ENCODE peak calls at places on chromosomes 4 and X, in four cellular contexts. I is psoas muscle, A is cardiac muscle cell, V is upper lobe of right lung. X is an unnamed sample.
A peak's percentile ranks its signal among the peaks of the same experiment; 100 is the strongest.

GRCh38 chrX:130024127-130024526 is 41.7 kb downstream of the BCORL1 start:
- DNase-seq in V (peak; percentile 86), I (peak; percentile 73), A (peak; percentile 55), X (peak; percentile 59)

GRCh38 chr4:30722916-30723270 is 2.7 kb downstream of the PCDH7 start:
- DNase-seq in I (peak; percentile 13), A (peak; percentile 48), V (no peak), X (no peak)

GRCh38 chr4:15164571-15164970 is 162.3 kb downstream of the CPEB2 start:
- DNase-seq in I (no peak), V (no peak), A (no peak), X (no peak)

GRCh38 chr4:81214518-81215218 is 354 bp downstream of the PRKG2 start:
- DNase-seq in A (peak; percentile 56), I (no peak), V (peak; percentile 70), X (no peak)

GRCh38 chr4:154124539-154125255 is 335.8 kb upstream of the SFRP2 start:
- DNase-seq in A (no peak), V (no peak), I (no peak), X (no peak)

GRCh38 chrX:73913580-73913979 is 350.6 kb downstream of the CHIC1 start:
- DNase-seq in A (no peak), I (no peak), V (no peak), X (peak; percentile 4)

GRCh38 chr4:28357985-28358384 is 1497.3 kb downstream of the STIM2 start:
- DNase-seq in V (no peak), A (no peak), I (no peak), X (no peak)

GRCh38 chr4:34619531-34620109 is 1624.7 kb downstream of the ARAP2 start:
- DNase-seq in A (no peak), I (no peak), V (no peak), X (no peak)

GRCh38 chrX:16869393-16870094 is 618 bp downstream of the RBBP7 start:
- DNase-seq in A (peak; percentile 75), V (peak; percentile 65), I (peak; percentile 50), X (no peak)

GRCh38 chr4:108172231-108172779 is 3.6 kb upstream of the LEF1 start:
- DNase-seq in V (peak; percentile 67), I (no peak), A (peak; percentile 66), X (no peak)
- TF ChIP-seq CTCF in V (peak; percentile 27), I (no peak), A (no peak), X (peak; percentile 21)

GRCh38 chrX:24563291-24564010 is 83.7 kb downstream of the PCYT1B start:
- DNase-seq in V (no peak), I (no peak), A (no peak), X (no peak)

GRCh38 chrX:24566233-24566632 is 80.9 kb downstream of the PCYT1B start:
- DNase-seq in A (no peak), I (no peak), V (no peak), X (no peak)

GRCh38 chrX:24561121-24561520 is 86.0 kb downstream of the PCYT1B start:
- DNase-seq in I (no peak), A (no peak), V (no peak), X (no peak)
- TF ChIP-seq CTCF in I (peak; percentile 13), A (peak; percentile 16), V (peak; percentile 18), X (no peak)

DNA sequence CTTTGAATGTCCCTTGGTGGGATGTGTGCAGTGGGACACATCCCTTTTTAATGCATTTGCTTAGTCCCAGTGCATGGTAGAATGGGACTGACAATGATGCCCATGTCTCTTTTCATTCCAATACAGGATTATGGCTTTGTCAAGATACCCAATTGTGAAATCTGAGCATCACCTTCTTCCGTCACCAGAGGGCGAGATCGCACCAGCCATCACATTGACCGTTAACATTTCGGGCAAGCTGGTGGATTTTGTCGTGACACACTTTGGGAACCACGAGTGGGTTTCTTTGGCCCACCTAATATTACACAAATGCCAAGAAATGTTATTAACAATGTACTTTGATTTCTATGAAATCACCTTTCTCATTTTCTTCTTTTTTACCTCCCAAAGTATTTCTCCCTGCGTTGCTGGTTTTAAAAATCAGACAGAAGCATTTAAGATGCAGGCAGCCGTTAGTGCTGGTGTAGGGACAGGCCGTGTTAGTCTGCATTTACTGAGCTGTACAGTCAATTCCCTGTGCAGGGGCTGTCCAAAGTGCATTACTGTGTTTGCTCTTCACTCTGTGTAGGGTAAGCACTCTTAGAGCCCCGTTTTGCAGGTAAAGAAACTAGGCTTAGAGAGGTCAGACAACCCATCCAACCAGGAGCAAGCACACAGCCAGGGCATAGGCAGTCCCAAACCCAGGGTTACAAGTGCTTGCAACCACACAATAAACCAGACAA is 46.5 kb downstream of the CWH43 start:
- DNase-seq in V (no peak), A (no peak), I (no peak), X (no peak)
- TF ChIP-seq CTCF in V (peak; percentile 25), A (peak; percentile 10), I (peak; percentile 23), X (no peak)

GRCh38 chr4:89056953-89057398 is at the start of gene FAM13A:
- DNase-seq in V (peak; percentile 66), I (peak; percentile 61), A (peak; percentile 98), X (peak; percentile 92)
- TF ChIP-seq CTCF in V (no peak), I (no peak), A (no peak), X (no peak)

GRCh38 chr4:90002406-90003040 is 107.9 kb downstream of the MMRN1 start:
- DNase-seq in V (no peak), A (no peak), I (no peak), X (no peak)
- TF ChIP-seq CTCF in V (no peak), A (no peak), I (no peak), X (no peak)